ENCODE peak calls at places on chromosome 10, in six cellular contexts. One of them, this sample, is unnamed.

GRCh38 chr10:36023939-36024338 is 381.8 kb upstream of the FZD8 start:
- DNase-seq in mesendoderm: peak
- DNase-seq in IMR-90: peak
- DNase-seq in H9: no peak
- DNase-seq in H1: no peak
- DNase-seq in mesenchymal stem cell: peak
- DNase-seq in this sample: no peak

GRCh38 chr10:55630491-55631056 is 730.5 kb downstream of the ZWINT start:
- DNase-seq in mesendoderm: peak
- DNase-seq in IMR-90: no peak
- DNase-seq in H9: peak
- DNase-seq in H1: peak
- DNase-seq in mesenchymal stem cell: peak
- DNase-seq in this sample: peak

GRCh38 chr10:58830748-58831147 is 318.1 kb downstream of the BICC1 start:
- DNase-seq in mesendoderm: no peak
- DNase-seq in IMR-90: no peak
- DNase-seq in H9: no peak
- DNase-seq in H1: no peak
- DNase-seq in mesenchymal stem cell: no peak
- DNase-seq in this sample: no peak

GRCh38 chr10:123642293-123642692 is 23.9 kb upstream of the GPR26 start:
- DNase-seq in mesendoderm: no peak
- DNase-seq in IMR-90: no peak
- DNase-seq in H9: peak
- DNase-seq in H1: no peak
- DNase-seq in mesenchymal stem cell: no peak
- DNase-seq in this sample: no peak

GRCh38 chr10:3000063-3000462 is 67.3 kb upstream of the PFKP start:
- DNase-seq in mesendoderm: no peak
- DNase-seq in IMR-90: no peak
- DNase-seq in H9: no peak
- DNase-seq in H1: no peak
- DNase-seq in mesenchymal stem cell: no peak
- DNase-seq in this sample: no peak

GRCh38 chr10:25766687-25767221 is 167.3 kb upstream of the MYO3A start:
- DNase-seq in mesendoderm: peak
- DNase-seq in IMR-90: no peak
- DNase-seq in H9: peak
- DNase-seq in H1: peak
- DNase-seq in mesenchymal stem cell: no peak
- DNase-seq in this sample: peak

GRCh38 chr10:44723654-44724053 is 187.5 kb upstream of the TMEM72 start:
- DNase-seq in mesendoderm: no peak
- DNase-seq in IMR-90: peak
- DNase-seq in H9: no peak
- DNase-seq in H1: no peak
- DNase-seq in mesenchymal stem cell: no peak
- DNase-seq in this sample: no peak

GRCh38 chr10:73586583-73586984 is 4.6 kb downstream of the USP54 start:
- DNase-seq in mesendoderm: no peak
- DNase-seq in IMR-90: peak
- DNase-seq in H9: no peak
- DNase-seq in H1: no peak
- DNase-seq in mesenchymal stem cell: peak
- DNase-seq in this sample: no peak

GRCh38 chr10:14093735-14094484 is 236.8 kb downstream of the FRMD4A start:
- DNase-seq in mesendoderm: peak
- DNase-seq in IMR-90: peak
- DNase-seq in H9: peak
- DNase-seq in H1: peak
- DNase-seq in mesenchymal stem cell: peak
- DNase-seq in this sample: peak

GRCh38 chr10:13869295-13869664 is 282.5 kb downstream of the PRPF18 start:
- DNase-seq in mesendoderm: no peak
- DNase-seq in IMR-90: no peak
- DNase-seq in H9: no peak
- DNase-seq in H1: no peak
- DNase-seq in mesenchymal stem cell: no peak
- DNase-seq in this sample: no peak

GRCh38 chr10:131911451-131911850 is 10.6 kb downstream of the PPP2R2D start:
- DNase-seq in mesendoderm: no peak
- DNase-seq in IMR-90: no peak
- DNase-seq in H9: no peak
- DNase-seq in H1: no peak
- DNase-seq in mesenchymal stem cell: no peak
- DNase-seq in this sample: no peak

GRCh38 chr10:48974757-48975156 is 35.1 kb upstream of the LRRC18 start:
- DNase-seq in mesendoderm: no peak
- DNase-seq in IMR-90: no peak
- DNase-seq in H9: no peak
- DNase-seq in H1: no peak
- DNase-seq in mesenchymal stem cell: no peak
- DNase-seq in this sample: no peak

GRCh38 chr10:98269435-98269912 is 1.5 kb upstream of the LOXL4 start:
- DNase-seq in mesendoderm: peak
- DNase-seq in IMR-90: peak
- DNase-seq in H9: peak
- DNase-seq in H1: no peak
- DNase-seq in mesenchymal stem cell: peak
- DNase-seq in this sample: no peak

GRCh38 chr10:132347211-132347930 is 15.4 kb downstream of the LRRC27 start:
- DNase-seq in mesendoderm: no peak
- DNase-seq in IMR-90: no peak
- DNase-seq in H9: no peak
- DNase-seq in H1: no peak
- DNase-seq in mesenchymal stem cell: no peak
- DNase-seq in this sample: no peak

GRCh38 chr10:123391275-123392028 is 237.2 kb downstream of the BUB3 start:
- DNase-seq in mesendoderm: no peak
- DNase-seq in IMR-90: no peak
- DNase-seq in H9: no peak
- DNase-seq in H1: no peak
- DNase-seq in mesenchymal stem cell: no peak
- DNase-seq in this sample: no peak

GRCh38 chr10:99394256-99394655 is 36.2 kb downstream of the GOT1 start:
- DNase-seq in mesendoderm: peak
- DNase-seq in IMR-90: no peak
- DNase-seq in H9: no peak
- DNase-seq in H1: no peak
- DNase-seq in mesenchymal stem cell: no peak
- DNase-seq in this sample: no peak

GRCh38 chr10:128062331-128062730 is 63.9 kb downstream of the MKI67 start:
- DNase-seq in mesendoderm: peak
- DNase-seq in IMR-90: no peak
- DNase-seq in H9: no peak
- DNase-seq in H1: no peak
- DNase-seq in mesenchymal stem cell: peak
- DNase-seq in this sample: no peak

GRCh38 chr10:103281753-103282152 is 4.8 kb downstream of the INA start:
- DNase-seq in mesendoderm: peak
- DNase-seq in IMR-90: peak
- DNase-seq in H9: peak
- DNase-seq in H1: peak
- DNase-seq in mesenchymal stem cell: no peak
- DNase-seq in this sample: peak

GRCh38 chr10:86413046-86413728 is 46.6 kb upstream of the GRID1 start:
- DNase-seq in mesendoderm: no peak
- DNase-seq in IMR-90: peak
- DNase-seq in H9: no peak
- DNase-seq in H1: no peak
- DNase-seq in mesenchymal stem cell: peak
- DNase-seq in this sample: no peak

GRCh38 chr10:126420571-126421275 is 32.4 kb upstream of the ADAM12 start:
- DNase-seq in mesendoderm: no peak
- DNase-seq in IMR-90: no peak
- DNase-seq in H9: no peak
- DNase-seq in H1: no peak
- DNase-seq in mesenchymal stem cell: no peak
- DNase-seq in this sample: no peak

GRCh38 chr10:52040486-52040885 is 273.6 kb upstream of the DKK1 start:
- DNase-seq in mesendoderm: no peak
- DNase-seq in IMR-90: no peak
- DNase-seq in H9: no peak
- DNase-seq in H1: no peak
- DNase-seq in mesenchymal stem cell: no peak
- DNase-seq in this sample: no peak

GRCh38 chr10:5811387-5811821 is 1.8 kb downstream of the GDI2 start:
- DNase-seq in mesendoderm: peak
- DNase-seq in IMR-90: peak
- DNase-seq in H9: no peak
- DNase-seq in H1: no peak
- DNase-seq in mesenchymal stem cell: peak
- DNase-seq in this sample: peak

GRCh38 chr10:47326927-47327330 is 4.7 kb downstream of the GDF2 start:
- DNase-seq in mesendoderm: no peak
- DNase-seq in IMR-90: no peak
- DNase-seq in H9: no peak
- DNase-seq in H1: no peak
- DNase-seq in mesenchymal stem cell: no peak
- DNase-seq in this sample: no peak

GRCh38 chr10:35259769-35260397 is 76.4 kb upstream of the CCNY start:
- DNase-seq in mesendoderm: peak
- DNase-seq in IMR-90: peak
- DNase-seq in H9: no peak
- DNase-seq in H1: no peak
- DNase-seq in mesenchymal stem cell: peak
- DNase-seq in this sample: no peak

GRCh38 chr10:43350139-43350538 is 21.3 kb upstream of the FXYD4 start:
- DNase-seq in mesendoderm: peak
- DNase-seq in IMR-90: no peak
- DNase-seq in H9: no peak
- DNase-seq in H1: no peak
- DNase-seq in mesenchymal stem cell: no peak
- DNase-seq in this sample: no peak

GRCh38 chr10:26527018-26527417 is 88.9 kb downstream of the APBB1IP start:
- DNase-seq in mesendoderm: no peak
- DNase-seq in IMR-90: no peak
- DNase-seq in H9: no peak
- DNase-seq in H1: no peak
- DNase-seq in mesenchymal stem cell: no peak
- DNase-seq in this sample: no peak

GRCh38 chr10:33631991-33632390 is 297.5 kb upstream of the NRP1 start:
- DNase-seq in mesendoderm: no peak
- DNase-seq in IMR-90: no peak
- DNase-seq in H9: no peak
- DNase-seq in H1: no peak
- DNase-seq in mesenchymal stem cell: no peak
- DNase-seq in this sample: no peak

GRCh38 chr10:79890469-79890868 is 58.4 kb downstream of the SFTPD start:
- DNase-seq in mesendoderm: no peak
- DNase-seq in IMR-90: no peak
- DNase-seq in H9: no peak
- DNase-seq in H1: no peak
- DNase-seq in mesenchymal stem cell: no peak
- DNase-seq in this sample: no peak

GRCh38 chr10:7788640-7789335 is 811 bp downstream of the ATP5F1C start:
- DNase-seq in mesendoderm: no peak
- DNase-seq in IMR-90: peak
- DNase-seq in H9: no peak
- DNase-seq in H1: no peak
- DNase-seq in mesenchymal stem cell: peak
- DNase-seq in this sample: no peak
- H3K4ac ChIP-seq in mesendoderm: no peak
- H3K4ac ChIP-seq in IMR-90: peak
- H3K4ac ChIP-seq in H9: no peak
- H3K4ac ChIP-seq in H1: no peak
- H3K4ac ChIP-seq in mesenchymal stem cell: peak
- H3K4ac ChIP-seq in this sample: no peak

DNA sequence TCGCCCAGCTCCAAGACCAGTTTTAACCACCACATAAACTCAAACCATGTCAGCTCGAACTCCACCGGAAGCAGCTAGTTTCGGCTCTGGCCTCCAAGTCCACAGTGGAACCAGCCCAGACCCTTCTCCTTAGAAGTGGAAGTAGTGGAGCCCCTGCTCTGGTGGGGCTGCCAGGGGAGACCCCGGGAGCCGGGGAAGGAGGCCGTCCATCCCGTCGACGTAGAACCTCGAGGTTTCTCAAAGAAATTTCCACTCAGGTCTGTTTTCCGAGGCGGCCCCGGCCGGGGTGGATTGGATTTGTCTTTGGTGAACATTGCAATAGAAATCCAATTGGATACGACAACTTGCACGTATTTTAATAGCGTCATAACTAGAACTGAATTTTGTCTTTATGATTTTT is 87.5 kb downstream of the RGS10 start:
- DNase-seq in mesendoderm: no peak
- DNase-seq in IMR-90: no peak
- DNase-seq in H9: no peak
- DNase-seq in H1: no peak
- DNase-seq in mesenchymal stem cell: no peak
- DNase-seq in this sample: no peak
- H2BK15ac ChIP-seq in mesendoderm: no peak
- H2BK15ac ChIP-seq in IMR-90: no peak
- H2BK15ac ChIP-seq in H9: no peak
- H2BK15ac ChIP-seq in H1: no peak
- H2BK15ac ChIP-seq in mesenchymal stem cell: no peak
- H2BK15ac ChIP-seq in this sample: no peak

DNA sequence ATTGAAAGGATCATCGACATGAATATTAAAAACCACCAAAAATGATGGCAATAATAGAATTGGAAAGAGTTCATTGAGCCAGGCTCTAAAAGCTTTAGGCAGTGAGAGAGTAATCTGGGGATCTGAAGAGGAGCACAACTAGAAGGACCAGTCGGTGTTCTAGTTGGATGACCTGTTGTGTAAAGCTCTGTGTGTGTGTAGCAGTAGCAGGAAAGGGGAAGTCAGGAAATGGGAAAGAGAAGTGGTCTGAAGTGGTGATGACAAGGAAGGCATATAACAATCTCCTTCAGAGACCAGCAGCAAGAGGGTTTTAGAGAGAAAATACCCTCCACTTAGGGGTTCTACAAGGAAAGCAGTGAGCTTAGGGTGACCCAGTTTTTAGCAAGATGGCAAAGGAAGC is 539.2 kb downstream of the HTR7 start:
- DNase-seq in mesendoderm: no peak
- DNase-seq in IMR-90: no peak
- DNase-seq in H9: no peak
- DNase-seq in H1: no peak
- DNase-seq in mesenchymal stem cell: no peak
- DNase-seq in this sample: no peak
- H2BK120ac ChIP-seq in mesendoderm: no peak
- H2BK120ac ChIP-seq in IMR-90: peak
- H2BK120ac ChIP-seq in H9: no peak
- H2BK120ac ChIP-seq in H1: peak
- H2BK120ac ChIP-seq in mesenchymal stem cell: no peak
- H2BK120ac ChIP-seq in this sample: no peak

DNA sequence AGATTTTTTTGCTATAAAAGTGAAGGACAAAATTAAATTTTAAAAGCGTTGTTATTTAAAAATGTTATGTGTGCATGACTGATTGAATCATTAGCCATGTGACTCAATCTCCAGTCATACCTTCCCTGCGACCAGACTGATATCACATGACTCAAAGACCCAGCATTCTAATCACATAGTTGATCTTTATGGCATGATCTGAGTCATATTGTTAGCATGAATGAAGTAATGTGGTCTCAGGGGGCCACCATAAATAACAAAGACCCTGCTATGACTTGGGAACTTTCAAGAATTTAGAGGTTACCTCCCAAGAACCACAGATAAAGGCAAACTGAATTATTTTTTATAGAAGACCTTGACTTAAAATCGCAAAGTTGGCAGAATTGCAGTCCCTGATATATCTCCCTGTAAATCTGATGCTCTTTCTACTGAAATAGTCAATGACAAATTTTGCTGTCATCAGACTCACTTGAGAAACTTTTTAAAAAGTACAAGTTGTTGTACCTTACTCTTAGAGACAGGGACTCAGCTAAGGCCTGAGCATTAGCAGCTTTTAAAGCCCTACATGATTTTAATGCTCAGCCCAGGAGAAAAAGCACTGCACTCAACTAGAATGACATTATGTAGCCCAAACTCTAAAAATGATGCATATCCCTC is 717.3 kb downstream of the XPNPEP1 start:
- DNase-seq in mesendoderm: peak
- DNase-seq in IMR-90: peak
- DNase-seq in H9: no peak
- DNase-seq in H1: no peak
- DNase-seq in mesenchymal stem cell: peak
- DNase-seq in this sample: no peak
- H3K4ac ChIP-seq in mesendoderm: no peak
- H3K4ac ChIP-seq in IMR-90: no peak
- H3K4ac ChIP-seq in H9: no peak
- H3K4ac ChIP-seq in H1: no peak
- H3K4ac ChIP-seq in mesenchymal stem cell: no peak
- H3K4ac ChIP-seq in this sample: no peak

This sample was measured in neuronal stem cell.